ENCODE peak calls at places on chromosomes 16 and 17, in six cellular contexts. Z is body of pancreas; F is psoas muscle; A is mucosa of descending colon; Q is activated effector memory CD4-positive, alpha-beta T cell treated with anti-CD3 and anti-CD28 coated beads, Interleukin-2, amount 50 U/mL, for 16 hours; H is CD4-positive, alpha-beta T cell. Y is an unnamed sample.

GRCh38 chr17:41943492-41943891 is 13.1 kb downstream of the ODAD4 start:
- DNase-seq in H (no peak), Q (no peak), Z (no peak), F (no peak), A (no peak), Y (no peak)

GRCh38 chr17:81336930-81337325 is 41.8 kb upstream of the SLC38A10 start:
- DNase-seq in Q (no peak), Z (no peak), F (no peak), H (no peak), A (no peak), Y (no peak)

GRCh38 chr16:19294156-19294649 is 8.7 kb downstream of the CLEC19A start:
- DNase-seq in Z (peak), Q (peak), H (no peak), A (peak), F (peak), Y (no peak)

GRCh38 chr17:75271233-75271954 is 363 bp upstream of the MIF4GD start:
- DNase-seq in H (peak), A (peak), Q (peak), F (peak), Z (peak), Y (peak)

GRCh38 chr17:77465358-77466041 is 324.7 kb downstream of the SEC14L1 start:
- DNase-seq in Q (peak), A (peak), H (peak), Z (no peak), F (peak), Y (no peak)

GRCh38 chr17:2055494-2056220 is 754 bp downstream of the HIC1 start:
- DNase-seq in A (peak), Q (peak), F (peak), Z (peak), H (no peak), Y (no peak)

GRCh38 chr17:48908853-48909394 is 717 bp downstream of the UBE2Z start:
- DNase-seq in F (peak), H (peak), A (peak), Q (peak), Z (peak), Y (peak)

GRCh38 chr16:79679334-79679733 is 78.8 kb upstream of the MAF start:
- DNase-seq in A (no peak), F (no peak), Q (no peak), Z (no peak), H (no peak), Y (no peak)

GRCh38 chr16:77090062-77090461 is 100.9 kb upstream of the MON1B start:
- DNase-seq in Z (no peak), A (no peak), Q (no peak), F (no peak), H (no peak), Y (no peak)